ENCODE peak calls at places on chromosome 21, in ten cellular contexts. Q is anterior cingulate cortex; L is HFF-Myc; T is pancreas; E is T-helper 1 cell; J is Right ventricle myocardium superior; R is HTR-8/SVneo; B is stimulated activated CD8-positive, alpha-beta memory T cell treated with anti-CD3 and anti-CD28 coated beads, Interleukin-7, amount 100 ng/mL, for 24 hours; W is non-pigmented ciliary epithelial cell; A is breast epithelium. P is an unnamed sample.

GRCh38 chr21:34595457-34595856 is 19.5 kb downstream of the RCAN1 start:
- DNase-seq in R (no peak), W (no peak), B (no peak), T (peak; percentile 71), Q (no peak), A (no peak), L (no peak), J (no peak), E (no peak), P (no peak)

GRCh38 chr21:41932191-41932575 is 21.6 kb downstream of the C2CD2 start:
- DNase-seq in T (no peak), B (no peak), W (peak; percentile 66), Q (no peak), L (peak; percentile 47), R (peak; percentile 72), J (no peak), A (no peak), E (no peak), P (peak; percentile 61)

GRCh38 chr21:43280949-43281633 is 112.3 kb downstream of the CRYAA start:
- DNase-seq in Q (no peak), L (no peak), A (no peak), W (no peak), B (no peak), T (no peak), R (no peak), E (no peak), J (peak; percentile 29), P (no peak)

GRCh38 chr21:44454747-44455523 is at the start of gene LRRC3:
- DNase-seq in J (peak; percentile 92), E (peak; percentile 80), B (peak; percentile 59), R (peak; percentile 72), A (peak; percentile 77), W (peak; percentile 2), T (peak; percentile 88), Q (no peak), L (no peak), P (peak; percentile 13)

GRCh38 chr21:41581592-41582228 is 73.8 kb upstream of the TMPRSS2 start:
- DNase-seq in E (no peak), Q (no peak), B (no peak), J (no peak), T (no peak), R (no peak), A (no peak), L (no peak), W (no peak), P (no peak)

GRCh38 chr21:33196956-33197374 is 32.8 kb upstream of the IFNAR2 start:
- DNase-seq in L (peak; percentile 25), T (no peak), B (no peak), Q (peak; percentile 71), A (no peak), W (no peak), E (peak; percentile 34), R (peak; percentile 53), J (peak; percentile 64), P (peak; percentile 65)

GRCh38 chr21:45303111-45303615 is 15.5 kb upstream of the POFUT2 start:
- DNase-seq in E (peak; percentile 11), W (no peak), L (no peak), A (no peak), Q (no peak), R (no peak), B (no peak), T (peak; percentile 49), J (no peak), P (no peak)

GRCh38 chr21:45551316-45551715 is 9.1 kb upstream of the SLC19A1 start:
- DNase-seq in A (no peak), Q (no peak), T (peak; percentile 13), R (peak; percentile 67), J (no peak), W (peak; percentile 49), B (no peak), L (peak; percentile 73), E (no peak), P (no peak)

GRCh38 chr21:35026617-35027557 is 22.2 kb downstream of the RUNX1 start:
- DNase-seq in A (no peak), J (peak; percentile 87), R (no peak), E (peak; percentile 72), Q (peak; percentile 18), W (no peak), L (no peak), T (no peak), B (peak; percentile 53), P (no peak)

GRCh38 chr21:35475768-35476167 is 426.7 kb upstream of the RUNX1 start:
- DNase-seq in J (no peak), L (peak; percentile 9), Q (no peak), E (no peak), R (peak; percentile 34), T (no peak), A (no peak), B (no peak), W (peak; percentile 55), P (no peak)

GRCh38 chr21:37195078-37195477 is 72.1 kb downstream of the VPS26C start:
- DNase-seq in T (no peak), W (no peak), A (no peak), J (no peak), Q (no peak), B (no peak), E (no peak), L (no peak), R (no peak), P (no peak)

GRCh38 chr21:25934771-25935224 is 200.0 kb downstream of the GABPA start:
- DNase-seq in W (peak; percentile 95), A (peak; percentile 58), J (peak; percentile 69), T (no peak), E (no peak), R (peak; percentile 68), L (peak; percentile 72), Q (no peak), B (no peak), P (peak; percentile 88)

P was measured in astrocyte of the cerebellum.